ENCODE peak calls at places on chromosomes 2 and 18, in eight cellular contexts. G is psoas muscle, C is SW 1271, H is heart left ventricle, X is fibroblast of the aortic adventitia, T is SK-N-SH, W is HFFc6, J is posterior vena cava. L is an unnamed sample.

GRCh38 chr18:7577706-7578105 is 10.6 kb downstream of the PTPRM start:
- DNase-seq in T (no peak), X (peak; percentile 57), G (no peak), W (peak; percentile 68), C (peak; percentile 33), J (no peak), H (no peak), L (no peak)

GRCh38 chr2:45851576-45852304 is 200.3 kb downstream of the PRKCE start:
- DNase-seq in C (no peak), J (no peak), H (no peak), T (no peak), X (peak; percentile 77), W (peak; percentile 85), G (peak; percentile 20), L (peak; percentile 67)

GRCh38 chr2:111227716-111228141 is 107.0 kb downstream of the BCL2L11 start:
- DNase-seq in W (peak; percentile 62), X (peak; percentile 68), H (no peak), G (no peak), J (no peak), C (peak; percentile 8), T (no peak), L (no peak)

GRCh38 chr2:96538487-96539214 is 2.1 kb downstream of the ARID5A start:
- DNase-seq in W (peak; percentile 23), T (no peak), X (no peak), H (peak; percentile 84), G (peak; percentile 76), C (no peak), J (peak; percentile 96), L (peak; percentile 49)

GRCh38 chr18:80042785-80043184 is 8.6 kb downstream of the RBFA start:
- DNase-seq in G (no peak), T (no peak), C (no peak), J (no peak), H (no peak), X (no peak), W (no peak), L (no peak)

GRCh38 chr18:75204262-75204977 is 4.5 kb downstream of the PTGR3 start:
- DNase-seq in T (peak; percentile 61), H (peak; percentile 34), W (no peak), G (peak; percentile 36), X (peak; percentile 35), J (no peak), C (no peak), L (no peak)

GRCh38 chr18:51510020-51510419 is 312.5 kb upstream of the MEX3C start:
- DNase-seq in X (no peak), H (no peak), J (no peak), W (no peak), G (no peak), C (no peak), T (no peak), L (no peak)

GRCh38 chr2:64203131-64204005 is 59.1 kb upstream of the PELI1 start:
- DNase-seq in C (no peak), X (peak; percentile 36), G (no peak), W (peak; percentile 50), T (no peak), H (no peak), J (no peak), L (no peak)

GRCh38 chr2:208224802-208225201 is 30.1 kb downstream of the IDH1 start:
- DNase-seq in J (no peak), C (no peak), T (no peak), H (no peak), W (no peak), X (no peak), G (no peak), L (no peak)

GRCh38 chr18:47730795-47731194 is 199.7 kb downstream of the SMAD2 start:
- DNase-seq in C (no peak), X (no peak), H (no peak), G (no peak), J (peak; percentile 25), T (no peak), W (peak; percentile 2), L (no peak)

GRCh38 chr18:7224198-7224597 is 6.7 kb upstream of the LRRC30 start:
- DNase-seq in T (no peak), H (no peak), C (no peak), X (no peak), G (no peak), W (no peak), J (no peak), L (no peak)

GRCh38 chr2:218223046-218223445 is 6.1 kb downstream of the ARPC2 start:
- DNase-seq in G (no peak), H (no peak), T (no peak), J (no peak), W (no peak), X (peak; percentile 20), C (no peak), L (no peak)

GRCh38 chr2:172098650-172099471 is 3.8 kb downstream of the DLX2 start:
- DNase-seq in W (peak; percentile 81), C (peak; percentile 76), X (peak; percentile 59), G (peak; percentile 58), J (peak; percentile 86), T (peak; percentile 69), H (no peak), L (no peak)

GRCh38 chr2:96913398-96914202 is 43.7 kb upstream of the SEMA4C start:
- DNase-seq in G (no peak), X (no peak), H (peak; percentile 53), C (no peak), T (no peak), W (no peak), J (no peak), L (no peak)

GRCh38 chr2:169363570-169364150 is 1.3 kb upstream of the LRP2 start:
- DNase-seq in X (peak; percentile 2), C (no peak), H (peak; percentile 9), W (no peak), T (peak; percentile 62), G (peak; percentile 11), J (peak; percentile 80), L (no peak)

L was measured in gastrocnemius medialis.